ENCODE peak calls at places on chromosome 14, in four cellular contexts. U is H1, A is foreskin fibroblast, V is T follicular helper cell. C is an unnamed sample.

GRCh38 chr14:73850940-73851339 is 691 bp upstream of the PTGR2 start:
- DNase-seq in U (no peak), A (no peak), V (no peak), C (no peak)

GRCh38 chr14:95519699-95520098 is 3.2 kb upstream of the SYNE3 start:
- DNase-seq in U (no peak), A (peak; percentile 87), V (peak; percentile 53), C (peak; percentile 61)

GRCh38 chr14:103136388-103137271 is 13.4 kb downstream of the TNFAIP2 start:
- DNase-seq in U (no peak), A (peak; percentile 43), V (no peak), C (no peak)

GRCh38 chr14:93090826-93091583 is 24.7 kb downstream of the ITPK1 start:
- DNase-seq in U (no peak), A (no peak), V (no peak), C (no peak)

GRCh38 chr14:90383731-90384542 is 12.9 kb upstream of the CALM1 start:
- DNase-seq in U (peak; percentile 69), A (peak; percentile 31), V (peak; percentile 37), C (peak; percentile 52)

GRCh38 chr14:77031680-77032482 is 3.4 kb upstream of the IRF2BPL start:
- DNase-seq in U (no peak), A (peak; percentile 85), V (no peak), C (no peak)

GRCh38 chr14:36519431-36520321 is at the start of gene NKX2-1:
- DNase-seq in U (peak; percentile 82), A (no peak), V (no peak), C (no peak)

GRCh38 chr14:92719890-92720323 is 28.5 kb downstream of the LGMN start:
- DNase-seq in U (no peak), A (no peak), V (no peak), C (no peak)

GRCh38 chr14:83976223-83976770 is 1553.6 kb upstream of the FLRT2 start:
- DNase-seq in U (no peak), A (no peak), V (no peak), C (no peak)

GRCh38 chr14:103517626-103518415 is 4.8 kb downstream of the CKB start:
- DNase-seq in U (peak; percentile 67), A (no peak), V (no peak), C (no peak)

GRCh38 chr14:28242895-28243294 is 523.7 kb upstream of the FOXG1 start:
- DNase-seq in U (no peak), A (no peak), V (no peak), C (no peak)

GRCh38 chr14:104132981-104133380 is 5.4 kb upstream of the KIF26A start:
- DNase-seq in U (peak; percentile 75), A (no peak), V (no peak), C (no peak)

GRCh38 chr14:100067971-100068959 is 3.0 kb downstream of the EVL start:
- DNase-seq in U (peak; percentile 33), A (peak; percentile 24), V (peak; percentile 84), C (peak; percentile 81)

GRCh38 chr14:85296466-85297210 is 233.3 kb upstream of the FLRT2 start:
- DNase-seq in U (no peak), A (peak; percentile 76), V (no peak), C (no peak)

GRCh38 chr14:40252817-40253447 is 820.7 kb upstream of the FBXO33 start:
- DNase-seq in U (no peak), A (no peak), V (no peak), C (no peak)

GRCh38 chr14:86961106-86961716 is 1031.8 kb downstream of the GALC start:
- DNase-seq in U (no peak), A (no peak), V (no peak), C (no peak)

GRCh38 chr14:93114068-93114710 is 1.5 kb downstream of the ITPK1 start:
- DNase-seq in U (no peak), A (no peak), V (no peak), C (no peak)

GRCh38 chr14:34340226-34340625 is 121.8 kb downstream of the SPTSSA start:
- DNase-seq in U (no peak), A (no peak), V (no peak), C (no peak)

GRCh38 chr14:54784060-54784459 is 118.6 kb downstream of the GCH1 start:
- DNase-seq in U (no peak), A (no peak), V (no peak), C (no peak)

GRCh38 chr14:104035300-104035699 is 50.2 kb upstream of the ASPG start:
- DNase-seq in U (no peak), A (no peak), V (no peak), C (no peak)

C was measured in CD4-positive, alpha-beta T cell.